ENCODE peak calls at places on chromosomes 16 and 17, in six cellular contexts. G is CD4-positive, alpha-beta T cell; W is neural crest cell; C is ascending aorta; V is tibial nerve; Z is fibroblast of pulmonary artery. F is an unnamed sample.

GRCh38 chr16:74871608-74872007 is 97.0 kb upstream of the FA2H start:
- DNase-seq in G (no peak), W (no peak), C (no peak), V (no peak), Z (no peak), F (no peak)

GRCh38 chr17:74096456-74096855 is 107.0 kb upstream of the RPL38 start:
- DNase-seq in G (no peak), W (no peak), C (no peak), V (no peak), Z (no peak), F (no peak)

GRCh38 chr16:10579965-10580918 is at the start of gene EMP2:
- DNase-seq in G (no peak), W (peak), C (peak), V (peak), Z (peak), F (peak)

GRCh38 chr17:42677921-42678781 is 1.4 kb upstream of the PLEKHH3 start:
- DNase-seq in G (peak), W (peak), C (peak), V (peak), Z (peak), F (peak)

GRCh38 chr16:71847096-71847495 is 1.3 kb downstream of the ATXN1L start:
- DNase-seq in G (no peak), W (no peak), C (no peak), V (no peak), Z (no peak), F (no peak)

GRCh38 chr16:48123104-48123788 is 32.5 kb downstream of the ABCC12 start:
- DNase-seq in G (no peak), W (no peak), C (peak), V (no peak), Z (peak), F (peak)

GRCh38 chr16:73140944-73141343 is 93.0 kb upstream of the ZFHX3 start:
- DNase-seq in G (no peak), W (no peak), C (no peak), V (no peak), Z (no peak), F (no peak)

GRCh38 chr17:48676963-48677558 is 45.3 kb downstream of the PRAC1 start:
- DNase-seq in G (no peak), W (no peak), C (no peak), V (no peak), Z (no peak), F (no peak)

GRCh38 chr17:7477392-7478275 is 1.8 kb downstream of the ZBTB4 start:
- DNase-seq in G (no peak), W (no peak), C (no peak), V (no peak), Z (peak), F (no peak)

DNA sequence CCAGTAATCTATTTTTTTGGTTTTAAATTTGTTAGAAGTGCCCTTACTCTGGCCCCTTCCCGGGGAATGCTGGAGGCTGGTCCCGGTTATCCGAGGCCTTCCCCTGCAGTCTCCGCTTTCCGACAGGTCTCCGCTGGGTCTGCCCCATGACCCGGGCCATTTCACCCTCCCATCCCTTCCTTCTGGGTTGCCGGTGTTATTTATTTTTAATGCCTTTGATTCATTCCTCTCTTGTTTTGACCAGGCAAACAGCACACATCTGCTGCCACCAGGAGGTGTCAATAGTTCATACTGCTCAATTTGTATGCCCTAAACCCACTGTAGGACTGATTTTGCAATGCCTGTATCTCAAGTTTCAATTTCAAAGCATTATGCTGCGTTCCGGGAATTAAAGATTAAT is 113.2 kb upstream of the IRX5 start:
- DNase-seq in G (no peak), W (no peak), C (no peak), V (no peak), Z (peak), F (no peak)
- TF ChIP-seq CTCF in G (no peak), W (peak), C (no peak), V (no peak), Z (no peak), F (no peak)

DNA sequence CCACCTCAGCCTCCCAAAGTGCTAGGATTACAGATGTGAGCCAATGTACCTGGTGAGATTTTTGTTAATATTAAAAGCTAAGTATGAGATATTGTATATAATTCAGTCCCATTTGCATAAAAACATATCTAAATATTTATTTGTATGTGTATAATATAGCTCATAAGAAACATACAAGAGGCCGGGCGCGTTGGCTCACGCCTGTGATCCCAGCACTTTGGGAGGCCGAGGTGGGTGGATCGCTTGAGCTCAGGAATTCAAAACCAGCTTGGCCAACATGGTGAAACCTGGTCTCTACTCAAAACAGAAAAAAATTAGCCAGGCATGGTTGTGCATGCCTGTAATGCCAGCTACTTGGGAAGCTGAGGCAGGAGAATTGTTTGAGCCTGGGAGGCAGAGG is 16.8 kb upstream of the BCO1 start:
- DNase-seq in G (no peak), W (no peak), C (no peak), V (no peak), Z (no peak), F (no peak)
- TF ChIP-seq CTCF in G (no peak), W (no peak), C (no peak), V (no peak), Z (no peak), F (no peak)

DNA sequence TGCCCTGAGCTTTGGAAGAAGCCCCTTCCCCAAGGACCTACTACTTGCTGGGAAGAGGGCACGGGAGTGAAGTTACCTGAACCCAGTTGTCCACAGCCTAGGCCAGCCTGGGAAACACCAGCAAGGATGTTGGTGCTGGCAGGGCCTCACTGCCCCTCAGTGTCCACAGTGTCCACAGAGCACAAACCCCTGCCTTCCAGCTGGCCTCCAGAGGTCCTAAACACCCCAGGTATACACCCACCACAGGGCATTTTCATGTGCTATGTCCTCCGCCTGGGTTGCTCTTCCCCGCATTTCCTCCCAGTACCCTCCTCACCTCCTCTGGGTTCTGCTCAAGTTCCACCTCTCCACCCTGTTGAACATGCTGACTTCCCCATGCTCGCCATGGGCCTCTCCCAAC is 4.2 kb upstream of the PEMT start:
- DNase-seq in G (no peak), W (no peak), C (no peak), V (no peak), Z (no peak), F (no peak)
- TF ChIP-seq CTCF in G (no peak), W (no peak), C (no peak), V (no peak), Z (no peak), F (no peak)

GRCh38 chr17:76004750-76005262 is 4.2 kb downstream of the CDK3 start:
- DNase-seq in G (no peak), W (no peak), C (no peak), V (no peak), Z (no peak), F (no peak)

GRCh38 chr17:76007131-76007849 is 6.6 kb downstream of the CDK3 start:
- DNase-seq in G (no peak), W (no peak), C (no peak), V (no peak), Z (no peak), F (no peak)

GRCh38 chr17:76003915-76004314 is 3.3 kb downstream of the CDK3 start:
- DNase-seq in G (no peak), W (no peak), C (no peak), V (no peak), Z (no peak), F (no peak)

GRCh38 chr17:76007850-76008165 is 7.2 kb downstream of the CDK3 start:
- DNase-seq in G (no peak), W (no peak), C (no peak), V (no peak), Z (no peak), F (no peak)

GRCh38 chr17:76005263-76006149 is 4.9 kb downstream of the CDK3 start:
- DNase-seq in G (peak), W (peak), C (no peak), V (peak), Z (peak), F (peak)
- TF ChIP-seq CTCF in G (peak), W (peak), C (peak), V (peak), Z (peak), F (peak)

GRCh38 chr17:17144916-17145665 is 61.0 kb downstream of the PLD6 start:
- DNase-seq in G (no peak), W (no peak), C (no peak), V (no peak), Z (no peak), F (no peak)

GRCh38 chr17:17144061-17144460 is 62.1 kb downstream of the PLD6 start:
- DNase-seq in G (no peak), W (no peak), C (no peak), V (no peak), Z (no peak), F (no peak)

GRCh38 chr17:17149520-17150449 is 56.3 kb downstream of the PLD6 start:
- DNase-seq in G (no peak), W (no peak), C (no peak), V (no peak), Z (no peak), F (no peak)

GRCh38 chr17:17147821-17148220 is 58.3 kb downstream of the PLD6 start:
- DNase-seq in G (no peak), W (no peak), C (no peak), V (no peak), Z (peak), F (no peak)

DNA sequence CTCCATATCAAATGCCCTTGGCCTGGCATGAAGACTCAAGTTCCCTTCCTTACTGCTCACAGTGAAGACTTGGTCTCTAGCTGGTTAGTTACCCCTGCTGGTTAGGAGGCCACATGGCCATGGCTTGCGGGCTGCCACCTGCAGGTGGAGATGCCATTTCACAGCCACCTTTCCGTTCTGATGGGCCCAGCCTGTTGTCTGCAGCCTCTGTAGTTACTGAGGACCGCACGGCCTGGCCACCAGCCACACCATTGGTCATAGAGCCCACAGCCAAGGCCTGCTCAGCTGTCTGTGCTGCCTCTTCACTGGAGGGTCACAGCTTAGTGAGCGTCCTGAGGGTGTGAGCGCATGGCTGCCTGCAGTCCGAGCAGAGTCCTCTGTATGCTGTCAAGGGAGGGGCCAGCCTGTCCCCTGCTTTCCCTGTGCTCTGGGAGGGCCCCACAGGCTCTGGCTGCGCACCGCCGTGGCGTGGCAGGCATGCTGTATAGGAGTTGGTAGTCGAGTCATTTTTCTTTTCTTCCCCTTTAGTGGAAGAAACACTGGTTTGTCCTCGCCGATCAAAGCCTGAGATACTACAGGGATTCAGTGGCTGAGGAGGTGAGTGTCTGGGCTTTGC is 59.2 kb downstream of the PLD6 start:
- DNase-seq in G (no peak), W (no peak), C (no peak), V (no peak), Z (no peak), F (no peak)
- TF ChIP-seq CTCF in G (peak), W (peak), C (no peak), V (no peak), Z (no peak), F (no peak)

DNA sequence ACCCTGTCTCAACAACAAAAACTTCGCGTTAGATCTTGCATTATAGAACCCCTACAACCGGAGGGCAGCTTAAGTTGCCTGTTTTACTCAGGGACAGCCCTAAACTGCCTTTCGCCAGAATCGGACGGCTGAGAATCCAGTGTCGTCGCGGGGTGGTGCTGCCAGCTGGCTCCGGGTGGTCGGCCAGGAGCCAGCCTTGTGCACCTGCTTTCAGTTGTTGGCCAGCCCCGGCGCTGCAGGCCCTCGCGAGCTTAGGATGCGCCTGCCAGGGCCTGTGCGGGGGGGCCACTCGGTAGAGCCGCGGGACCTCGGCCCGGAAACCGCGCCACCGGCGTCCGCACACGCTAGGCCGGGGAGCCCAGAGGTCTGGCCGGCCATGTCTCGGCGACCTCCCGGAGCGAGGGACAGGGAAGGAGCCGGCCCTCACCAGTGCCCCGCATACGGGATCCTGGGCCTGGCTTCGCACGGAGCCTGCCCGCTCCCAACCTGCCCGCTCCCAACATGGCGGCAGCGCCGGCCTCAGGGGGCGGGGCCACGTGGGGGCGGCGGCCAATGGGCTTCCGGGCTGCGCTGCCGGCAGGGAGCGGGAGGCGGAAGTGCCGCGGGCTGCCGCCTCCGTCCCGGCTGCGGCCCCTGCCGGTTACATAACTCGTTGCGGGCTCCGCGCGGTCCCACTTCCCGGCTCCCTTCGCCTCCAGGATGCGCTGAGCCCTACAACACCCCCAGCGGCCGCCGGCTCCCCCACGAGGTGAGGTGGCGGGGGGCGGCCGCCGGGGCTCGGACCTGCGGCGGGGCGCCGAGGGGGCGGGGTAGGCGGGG is 14.2 kb downstream of the NAA60 start:
- DNase-seq in G (peak), W (peak), C (peak), V (peak), Z (peak), F (peak)
- TF ChIP-seq CTCF in G (peak), W (peak), C (peak), V (peak), Z (peak), F (peak)

DNA sequence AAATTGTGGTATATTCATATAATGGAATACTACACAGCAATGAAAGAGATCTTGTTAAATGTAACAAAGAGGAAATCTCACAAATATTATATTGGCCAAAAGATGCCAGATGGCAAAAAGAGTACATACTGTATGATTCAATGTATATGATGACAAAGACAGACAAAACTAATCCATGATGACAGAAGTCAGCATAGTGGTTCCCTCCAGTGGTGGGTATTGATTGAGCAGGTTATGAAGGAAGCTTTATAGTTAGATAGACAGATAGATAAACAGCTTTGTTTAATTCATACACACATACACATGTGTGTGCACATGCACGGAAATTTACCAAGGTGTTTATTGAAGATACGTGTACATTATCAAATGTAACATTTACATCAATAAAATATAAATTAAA is 74.4 kb upstream of the SMIM36 start:
- DNase-seq in G (no peak), W (no peak), C (no peak), V (no peak), Z (no peak), F (no peak)
- TF ChIP-seq CTCF in G (no peak), W (no peak), C (no peak), V (no peak), Z (no peak), F (no peak)